ENCODE peak calls at places on chromosomes 5 and 9, in seven cellular contexts. X is hepatocyte, C is IMR-90, L is H9, B is GM12878, E is fibroblast of lung, J is HCT116. T is an unnamed sample.
A peak's percentile ranks its signal among the peaks of the same experiment; 100 is the strongest.

GRCh38 chr5:36073595-36074216 is 7.0 kb upstream of the UGT3A2 start:
- DNase-seq in X (peak; percentile 26), C (no peak), L (peak; percentile 71), B (no peak), E (peak; percentile 11), J (peak; percentile 22), T (peak; percentile 73)

GRCh38 chr9:2657427-2657826 is 35.8 kb downstream of the VLDLR start:
- DNase-seq in X (no peak), C (no peak), L (no peak), B (no peak), E (no peak), J (no peak), T (peak; percentile 74)

GRCh38 chr5:77251921-77252320 is 41.4 kb downstream of the PDE8B start:
- DNase-seq in X (no peak), C (no peak), L (no peak), B (no peak), E (no peak), J (no peak), T (no peak)

GRCh38 chr9:118577121-118577520 is 792.1 kb downstream of the BRINP1 start:
- DNase-seq in X (no peak), C (no peak), L (no peak), B (no peak), E (peak; percentile 54), J (no peak), T (no peak)

GRCh38 chr9:134358026-134358967 is 32.0 kb downstream of the RXRA start:
- DNase-seq in X (no peak), C (peak; percentile 21), L (no peak), B (no peak), E (no peak), J (no peak), T (no peak)

GRCh38 chr9:72292184-72292787 is 72.7 kb downstream of the ZFAND5 start:
- DNase-seq in X (peak; percentile 60), C (peak; percentile 49), L (no peak), B (no peak), E (peak; percentile 75), J (no peak), T (peak; percentile 34)

GRCh38 chr5:1431021-1431811 is 14.0 kb downstream of the SLC6A3 start:
- DNase-seq in X (no peak), C (no peak), L (peak; percentile 12), B (no peak), E (no peak), J (no peak), T (no peak)

GRCh38 chr9:121281614-121282291 is 13.8 kb downstream of the GSN start:
- DNase-seq in X (peak; percentile 92), C (peak; percentile 65), L (peak; percentile 72), B (no peak), E (peak; percentile 64), J (peak; percentile 94), T (no peak)

GRCh38 chr5:32092938-32093812 is 80.9 kb downstream of the GOLPH3 start:
- DNase-seq in X (peak; percentile 88), C (peak; percentile 78), L (peak; percentile 77), B (peak; percentile 17), E (peak; percentile 79), J (peak; percentile 52), T (peak; percentile 84)

GRCh38 chr5:176832162-176832561 is 21.8 kb downstream of the UNC5A start:
- DNase-seq in X (no peak), C (no peak), L (no peak), B (no peak), E (no peak), J (no peak), T (no peak)

GRCh38 chr9:278651-279050 is 64.0 kb downstream of the DOCK8 start:
- DNase-seq in X (no peak), C (no peak), L (no peak), B (no peak), E (no peak), J (no peak), T (no peak)

GRCh38 chr5:72355706-72356299 is 35.6 kb downstream of the PTCD2 start:
- DNase-seq in X (peak; percentile 52), C (peak; percentile 22), L (peak; percentile 45), B (no peak), E (peak; percentile 35), J (no peak), T (no peak)

DNA sequence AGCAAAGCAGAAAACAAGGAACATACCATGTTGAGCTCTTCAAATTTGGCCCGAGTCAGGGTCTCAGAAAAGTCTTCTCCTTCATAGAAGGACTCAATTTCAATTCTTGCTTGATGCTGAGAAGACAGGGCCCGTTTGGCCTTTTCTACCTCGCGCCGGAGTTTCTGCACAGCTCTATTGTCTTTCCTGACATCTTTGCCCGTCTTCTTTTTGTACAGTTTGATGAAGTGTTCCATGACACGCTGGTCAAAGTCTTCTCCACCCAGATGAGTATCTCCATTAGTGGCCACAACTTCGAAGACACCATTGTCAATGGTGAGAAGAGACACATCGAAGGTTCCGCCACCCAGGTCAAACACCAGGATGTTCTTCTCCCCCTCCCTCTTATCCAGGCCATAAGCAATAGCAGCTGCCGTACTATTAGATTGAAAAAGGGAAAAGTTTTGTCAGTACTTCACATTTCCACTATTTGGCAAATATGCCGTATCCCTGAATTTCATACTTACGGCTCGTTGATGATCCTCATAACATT is 2.2 kb downstream of the HSPA5 start:
- DNase-seq in X (no peak), C (no peak), L (no peak), B (no peak), E (no peak), J (no peak), T (no peak)
- H3K4me1 ChIP-seq in X (peaks cover 49% of the 10 kb centered on the region), C (peaks cover 6% of the 10 kb centered on the region), L (no peaks in the 10 kb centered on the region), B (peaks cover 6% of the 10 kb centered on the region), E (peaks cover 15% of the 10 kb centered on the region), J (peaks cover 17% of the 10 kb centered on the region), T (peaks cover 51% of the 10 kb centered on the region)

GRCh38 chr5:58156354-58156753 is 303.5 kb downstream of the PLK2 start:
- DNase-seq in X (no peak), C (peak; percentile 32), L (no peak), B (no peak), E (no peak), J (no peak), T (no peak)
- H2AFZ ChIP-seq in X (no peak overlapping the region), C (no peak overlapping the region), L (no peak overlapping the region), B (no peak overlapping the region), E (no peak overlapping the region), J (no peak overlapping the region), T (no peak overlapping the region)

GRCh38 chr9:99235069-99235468 is 13.0 kb downstream of the SEC61B start:
- DNase-seq in X (no peak), C (no peak), L (no peak), B (no peak), E (no peak), J (no peak), T (no peak)

GRCh38 chr9:99234618-99235017 is 12.5 kb downstream of the SEC61B start:
- DNase-seq in X (no peak), C (no peak), L (no peak), B (no peak), E (no peak), J (no peak), T (no peak)

GRCh38 chr9:99237356-99237755 is 15.3 kb downstream of the SEC61B start:
- DNase-seq in X (no peak), C (no peak), L (no peak), B (no peak), E (no peak), J (no peak), T (no peak)

GRCh38 chr9:99238331-99238730 is 16.2 kb downstream of the SEC61B start:
- DNase-seq in X (no peak), C (no peak), L (no peak), B (no peak), E (no peak), J (no peak), T (no peak)

DNA sequence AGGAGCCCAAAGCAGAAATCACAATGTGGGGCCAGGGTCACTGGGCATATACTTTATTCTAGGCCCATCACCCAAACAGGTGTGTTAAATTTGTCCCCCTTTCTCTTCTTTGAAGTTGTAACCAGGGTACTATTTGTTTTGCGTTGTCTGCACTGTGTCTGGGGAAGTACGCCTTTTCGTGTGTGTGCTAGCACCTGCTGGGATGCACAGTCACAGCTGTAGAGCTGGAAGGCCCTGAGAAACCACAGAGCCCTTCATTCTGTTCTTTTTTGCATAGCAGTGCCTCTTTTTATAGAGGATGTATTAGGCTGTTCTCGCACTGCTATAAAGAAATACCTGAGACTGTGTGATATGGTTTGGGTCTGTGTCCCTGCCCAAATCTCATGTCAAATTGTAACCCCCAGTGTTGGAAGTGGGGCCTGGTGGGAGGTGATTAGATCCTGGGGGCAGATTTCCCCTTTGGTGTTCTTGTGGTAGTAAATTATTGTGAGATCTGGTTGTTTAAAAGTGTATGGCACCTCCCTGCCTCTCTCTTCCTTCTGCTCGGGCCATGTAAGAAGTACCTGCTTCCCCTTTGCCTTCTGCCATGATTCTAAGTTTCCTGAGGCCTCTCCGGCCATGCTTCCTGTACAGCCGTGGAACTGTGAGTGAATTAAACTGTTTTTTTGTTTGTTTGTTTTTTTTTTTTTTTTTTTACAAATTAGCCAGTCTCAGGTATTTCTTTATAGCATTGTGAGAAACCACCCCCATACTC is 14.0 kb downstream of the SEC61B start:
- DNase-seq in X (no peak), C (no peak), L (no peak), B (peak; percentile 82), E (no peak), J (no peak), T (peak; percentile 94)
- H3K4me1 ChIP-seq in X (no peaks in the 10 kb centered on the region), C (no peaks in the 10 kb centered on the region), L (no peaks in the 10 kb centered on the region), B (peaks cover 43% of the 10 kb centered on the region), E (peaks cover 2% of the 10 kb centered on the region), J (no peaks in the 10 kb centered on the region), T (peaks cover 98% of the 10 kb centered on the region)

DNA sequence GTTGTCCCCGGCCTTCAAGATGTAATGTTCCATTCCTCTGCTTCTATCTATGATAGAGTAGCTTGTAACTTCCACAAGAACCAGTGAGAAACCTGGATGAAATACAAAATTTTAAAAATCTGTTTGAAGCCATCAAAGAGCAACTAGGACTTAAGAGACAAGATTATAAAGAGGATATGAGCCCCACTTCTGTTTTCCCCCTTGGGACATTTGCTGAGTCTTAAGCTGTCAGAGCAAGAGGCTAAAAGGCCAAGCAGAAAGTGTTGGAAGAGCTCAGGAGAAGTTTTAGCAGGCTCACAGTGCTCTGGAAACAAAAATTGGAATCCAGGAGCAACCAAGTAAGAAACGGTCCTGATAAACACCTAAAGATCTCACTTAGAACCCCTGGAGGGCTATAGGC is 76.1 kb downstream of the ADRB2 start:
- DNase-seq in X (no peak), C (no peak), L (no peak), B (no peak), E (no peak), J (no peak), T (no peak)
- H2AFZ ChIP-seq in X (no peak overlapping the region), C (no peak overlapping the region), L (no peak overlapping the region), B (no peak overlapping the region), E (no peak overlapping the region), J (no peak overlapping the region), T (no peak overlapping the region)

GRCh38 chr5:61884242-61884855 is 421.7 kb upstream of the KIF2A start:
- DNase-seq in X (no peak), C (no peak), L (no peak), B (no peak), E (no peak), J (no peak), T (no peak)
- H3K4me1 ChIP-seq in X (no peaks in the 10 kb centered on the region), C (no peaks in the 10 kb centered on the region), L (no peaks in the 10 kb centered on the region), B (no peaks in the 10 kb centered on the region), E (no peaks in the 10 kb centered on the region), J (no peaks in the 10 kb centered on the region), T (no peaks in the 10 kb centered on the region)

GRCh38 chr9:114803459-114803858 is 2.4 kb downstream of the TNFSF15 start:
- DNase-seq in X (no peak), C (no peak), L (peak; percentile 31), B (no peak), E (no peak), J (no peak), T (no peak)
- H2AFZ ChIP-seq in X (no peak overlapping the region), C (no peak overlapping the region), L (no peak overlapping the region), B (no peak overlapping the region), E (no peak overlapping the region), J (no peak overlapping the region), T (no peak overlapping the region)